ENCODE peak calls at places on chromosomes 3 and 15, in ten cellular contexts. X is H9, W is A549, Z is epithelial cell of esophagus, Y is fibroblast of lung, R is GM06990, J is AG09319, T is endothelial cell, C is type B pancreatic cell, G is IMR-90. K is an unnamed sample.

GRCh38 chr3:10339376-10339955 is 18.6 kb upstream of the SEC13 start:
- DNase-seq in X (no peak), W (no peak), Z (no peak), Y (no peak), R (no peak), J (no peak), T (no peak), C (no peak), G (no peak), K (no peak)

GRCh38 chr3:49689046-49689886 is at the start of the genes MST1 and RNF123:
- DNase-seq in X (peak), W (peak), Z (peak), Y (peak), R (peak), J (peak), T (peak), C (peak), G (peak), K (peak)

GRCh38 chr3:30315452-30315851 is 290.9 kb upstream of the TGFBR2 start:
- DNase-seq in X (no peak), W (no peak), Z (no peak), Y (no peak), R (no peak), J (no peak), T (no peak), C (no peak), G (peak), K (no peak)

GRCh38 chr3:15220056-15220455 is 14.0 kb downstream of the CAPN7 start:
- DNase-seq in X (no peak), W (no peak), Z (peak), Y (no peak), R (no peak), J (no peak), T (no peak), C (no peak), G (no peak), K (no peak)

GRCh38 chr3:184615396-184615795 is 53.8 kb downstream of the EPHB3 start:
- DNase-seq in X (no peak), W (no peak), Z (no peak), Y (no peak), R (no peak), J (no peak), T (no peak), C (no peak), G (no peak), K (no peak)

GRCh38 chr3:194220776-194221735 is 85.1 kb downstream of the HES1 start:
- DNase-seq in X (no peak), W (no peak), Z (peak), Y (no peak), R (no peak), J (no peak), T (no peak), C (no peak), G (no peak), K (no peak)

GRCh38 chr3:36729204-36730056 is 34.9 kb downstream of the DCLK3 start:
- DNase-seq in X (no peak), W (peak), Z (peak), Y (peak), R (no peak), J (peak), T (no peak), C (no peak), G (peak), K (peak)

GRCh38 chr3:8882171-8882593 is 81.1 kb downstream of the RAD18 start:
- DNase-seq in X (peak), W (no peak), Z (no peak), Y (no peak), R (no peak), J (no peak), T (peak), C (no peak), G (no peak), K (peak)

GRCh38 chr3:165193392-165194268 is 2.6 kb downstream of the SLITRK3 start:
- DNase-seq in X (no peak), W (no peak), Z (no peak), Y (peak), R (no peak), J (no peak), T (no peak), C (no peak), G (no peak), K (peak)

GRCh38 chr15:31197497-31198414 is 96.2 kb upstream of the TRPM1 start:
- DNase-seq in X (peak), W (no peak), Z (peak), Y (no peak), R (peak), J (no peak), T (peak), C (no peak), G (no peak), K (peak)

GRCh38 chr3:185677146-185677829 is 91.2 kb downstream of the SENP2 start:
- DNase-seq in X (no peak), W (peak), Z (peak), Y (peak), R (no peak), J (peak), T (peak), C (no peak), G (peak), K (peak)

GRCh38 chr3:167559922-167560321 is 86.1 kb upstream of the SERPINI2 start:
- DNase-seq in X (no peak), W (no peak), Z (no peak), Y (no peak), R (no peak), J (no peak), T (peak), C (no peak), G (no peak), K (no peak)

GRCh38 chr3:53068176-53068575 is 22.3 kb upstream of the SFMBT1 start:
- DNase-seq in X (no peak), W (no peak), Z (no peak), Y (no peak), R (no peak), J (no peak), T (no peak), C (no peak), G (no peak), K (no peak)

GRCh38 chr3:126056681-126057546 is 27.0 kb downstream of the SLC41A3 start:
- DNase-seq in X (no peak), W (no peak), Z (peak), Y (no peak), R (no peak), J (no peak), T (no peak), C (no peak), G (peak), K (peak)

GRCh38 chr3:16820485-16820884 is 64.3 kb upstream of the PLCL2 start:
- DNase-seq in X (no peak), W (no peak), Z (no peak), Y (no peak), R (peak), J (no peak), T (no peak), C (no peak), G (no peak), K (no peak)

GRCh38 chr15:36632196-36632595 is 52.8 kb downstream of the CDIN1 start:
- DNase-seq in X (no peak), W (no peak), Z (peak), Y (peak), R (no peak), J (no peak), T (no peak), C (no peak), G (peak), K (no peak)

GRCh38 chr3:114499986-114500385 is 206.2 kb downstream of the TIGIT start:
- DNase-seq in X (no peak), W (no peak), Z (no peak), Y (peak), R (no peak), J (no peak), T (no peak), C (no peak), G (no peak), K (no peak)

DNA sequence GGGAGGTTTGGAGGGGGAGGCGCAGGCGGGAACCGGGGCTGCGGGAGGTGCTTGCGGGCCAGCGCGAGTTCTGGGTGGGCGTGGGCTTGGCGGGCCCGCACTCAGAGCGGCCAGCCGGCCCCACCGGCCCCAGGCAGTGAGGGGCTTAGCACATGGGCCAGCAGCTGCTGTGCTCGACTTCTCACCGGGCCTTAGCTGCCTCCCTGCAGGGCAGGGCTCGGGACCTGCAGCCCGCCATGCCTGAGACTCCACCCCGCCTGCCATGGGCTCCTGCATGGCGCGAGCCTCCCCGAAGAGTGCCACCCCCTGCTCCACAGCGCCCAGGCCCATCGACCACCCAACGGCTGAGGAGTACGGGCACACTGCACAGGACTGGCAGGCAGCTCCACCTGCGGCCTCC is 98.6 kb upstream of the IGF1R start:
- DNase-seq in X (no peak), W (no peak), Z (no peak), Y (no peak), R (no peak), J (no peak), T (no peak), C (no peak), G (no peak), K (no peak)
- TF ChIP-seq CTCF in X (no peak), W (no peak), Z (no peak), Y (no peak), R (no peak), J (no peak), T (no peak), C (no peak), G (no peak), K (no peak)

GRCh38 chr15:92898988-92899909 is 875 bp upstream of the CHD2 start:
- DNase-seq in X (no peak), W (no peak), Z (peak), Y (no peak), R (no peak), J (no peak), T (no peak), C (no peak), G (peak), K (no peak)
- TF ChIP-seq CTCF in X (peak), W (peak), Z (peak), Y (peak), R (peak), J (peak), T (peak), C (peak), G (peak), K (no peak)

GRCh38 chr3:71570453-71571038 is 13.0 kb downstream of the FOXP1 start:
- DNase-seq in X (no peak), W (no peak), Z (no peak), Y (no peak), R (no peak), J (no peak), T (no peak), C (no peak), G (no peak), K (no peak)
- TF ChIP-seq CTCF in X (no peak), W (no peak), Z (no peak), Y (no peak), R (no peak), J (no peak), T (no peak), C (no peak), G (no peak), K (no peak)

DNA sequence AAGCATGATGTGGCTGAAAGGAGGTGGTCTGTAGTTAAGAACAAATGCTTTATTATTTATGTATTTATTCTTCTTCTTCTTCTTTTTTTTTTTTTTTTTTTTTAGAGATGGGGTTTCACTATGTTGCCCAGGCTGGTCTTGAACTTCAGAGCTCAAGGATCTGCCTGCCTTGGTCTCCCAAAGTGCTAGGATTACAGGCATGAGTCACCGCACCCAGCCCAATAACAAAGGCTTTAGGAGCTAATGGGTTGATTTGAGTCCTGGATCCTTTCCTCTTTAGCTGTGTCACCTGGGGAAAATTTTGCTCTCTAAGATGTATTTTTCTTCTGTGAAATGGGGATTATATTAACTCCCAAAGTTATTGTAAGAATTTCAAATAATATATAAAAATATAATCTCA is 168.8 kb downstream of the PEX5L start:
- DNase-seq in X (no peak), W (no peak), Z (no peak), Y (no peak), R (no peak), J (no peak), T (no peak), C (no peak), G (no peak), K (no peak)
- TF ChIP-seq CTCF in X (no peak), W (no peak), Z (no peak), Y (no peak), R (no peak), J (no peak), T (no peak), C (no peak), G (no peak), K (no peak)

DNA sequence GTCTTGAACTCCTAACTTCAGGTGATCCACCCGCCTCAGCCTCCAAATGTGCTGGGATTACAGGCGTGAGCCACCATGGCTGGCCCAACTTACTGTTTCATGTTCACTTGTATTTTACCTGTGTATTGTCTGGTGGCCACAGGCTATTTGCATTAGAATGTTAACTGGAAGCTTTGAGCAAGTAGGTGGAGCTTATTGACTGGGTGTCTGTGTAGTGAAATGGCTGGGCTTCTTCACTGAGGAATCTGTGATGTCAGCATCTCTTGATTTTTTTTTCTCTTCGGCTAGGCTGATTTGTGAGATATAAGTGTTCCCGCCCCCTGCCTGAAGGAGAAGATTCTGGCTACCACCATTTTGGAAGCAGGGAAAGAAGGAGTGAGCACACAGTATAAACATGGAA is 237.8 kb upstream of the PEX5L start:
- DNase-seq in X (peak), W (no peak), Z (no peak), Y (no peak), R (no peak), J (no peak), T (no peak), C (no peak), G (no peak), K (no peak)
- TF ChIP-seq CTCF in X (no peak), W (no peak), Z (no peak), Y (no peak), R (no peak), J (no peak), T (no peak), C (no peak), G (no peak), K (no peak)

GRCh38 chr15:84108725-84109124 is 126.8 kb upstream of the GOLGA6L4 start:
- DNase-seq in X (no peak), W (no peak), Z (peak), Y (peak), R (no peak), J (no peak), T (no peak), C (no peak), G (peak), K (no peak)
- TF ChIP-seq CTCF in X (peak), W (no peak), Z (peak), Y (peak), R (peak), J (no peak), T (peak), C (peak), G (peak), K (no peak)